ENCODE peak calls at places on chromosomes 5 and 9, in four cellular contexts. W is A549, I is sigmoid colon, S is transverse colon. F is an unnamed sample. For H3K4me1, the result is how much of the 10 kb centered on the place peaks cover.

GRCh38 chr5:149551227-149552037 is at the start of gene CSNK1A1:
- DNase-seq in W (peak), I (peak), S (peak), F (peak)

GRCh38 chr9:2919347-2919746 is 75.5 kb upstream of the PUM3 start:
- DNase-seq in W (no peak), I (no peak), S (no peak), F (no peak)

GRCh38 chr5:160233215-160233614 is 3.9 kb downstream of the FABP6 start:
- DNase-seq in W (no peak), I (no peak), S (no peak), F (no peak)

GRCh38 chr5:107696071-107696470 is 25.3 kb upstream of the EFNA5 start:
- DNase-seq in W (no peak), I (no peak), S (no peak), F (no peak)

GRCh38 chr9:70639853-70640814 is 225.7 kb upstream of the KLF9 start:
- DNase-seq in W (peak), I (no peak), S (no peak), F (no peak)

GRCh38 chr9:127979333-127980055 is 1.3 kb downstream of the EEIG1 start:
- DNase-seq in W (peak), I (peak), S (peak), F (no peak)

GRCh38 chr5:36576721-36577120 is 29.7 kb upstream of the SLC1A3 start:
- DNase-seq in W (no peak), I (no peak), S (no peak), F (no peak)

GRCh38 chr5:146965781-146966659 is 87.5 kb upstream of the PPP2R2B start:
- DNase-seq in W (peak), I (peak), S (peak), F (no peak)

GRCh38 chr5:137667341-137667740 is 68.5 kb downstream of the KLHL3 start:
- DNase-seq in W (no peak), I (no peak), S (no peak), F (no peak)

GRCh38 chr5:98157368-98157767 is 616.1 kb upstream of the RGMB start:
- DNase-seq in W (no peak), I (no peak), S (no peak), F (no peak)

GRCh38 chr9:131382850-131383729 is 10.8 kb upstream of the PRRC2B start:
- DNase-seq in W (peak), I (peak), S (no peak), F (no peak)

GRCh38 chr9:97615439-97616072 is 17.6 kb downstream of the TSTD2 start:
- DNase-seq in W (peak), I (peak), S (peak), F (no peak)

GRCh38 chr5:145965804-145966203 is 29.4 kb downstream of the SH3RF2 start:
- DNase-seq in W (no peak), I (no peak), S (no peak), F (no peak)

GRCh38 chr9:94967481-94967880 is 241.0 kb downstream of the AOPEP start:
- DNase-seq in W (peak), I (no peak), S (no peak), F (no peak)

GRCh38 chr5:113615708-113616107 is 102.2 kb downstream of the YTHDC2 start:
- DNase-seq in W (no peak), I (no peak), S (no peak), F (no peak)

GRCh38 chr5:109865636-109866035 is 175.9 kb downstream of the MAN2A1 start:
- DNase-seq in W (peak), I (no peak), S (no peak), F (no peak)

GRCh38 chr9:42852133-42852532 is 668.7 kb downstream of the SPATA31A6 start:
- DNase-seq in W (peak), I (no peak), S (no peak), F (peak)

GRCh38 chr5:58738336-58738735 is 155.5 kb downstream of the RAB3C start:
- DNase-seq in W (no peak), I (no peak), S (no peak), F (no peak)

GRCh38 chr5:148042920-148043319 is 20.9 kb upstream of the SPINK5 start:
- DNase-seq in W (no peak), I (no peak), S (no peak), F (no peak)

GRCh38 chr9:104087894-104088293 is 6.2 kb upstream of the SMC2 start:
- DNase-seq in W (no peak), I (no peak), S (no peak), F (no peak)
- H3K4me1 ChIP-seq in W (under half), I (under half), S (under half), F (under half)

GRCh38 chr9:20462410-20462809 is 159.9 kb downstream of the MLLT3 start:
- DNase-seq in W (no peak), I (no peak), S (no peak), F (no peak)
- TF ChIP-seq CTCF in W (no peak), I (no peak), S (no peak), F (no peak)

GRCh38 chr5:43315697-43316096 is 2.5 kb upstream of the HMGCS1 start:
- DNase-seq in W (no peak), I (no peak), S (no peak), F (no peak)

GRCh38 chr5:43313854-43314457 is 744 bp upstream of the HMGCS1 start:
- DNase-seq in W (peak), I (no peak), S (no peak), F (no peak)

GRCh38 chr5:43313035-43313853 is at the start of gene HMGCS1:
- DNase-seq in W (peak), I (peak), S (peak), F (peak)

GRCh38 chr5:43315262-43315661 is 2.0 kb upstream of the HMGCS1 start:
- DNase-seq in W (peak), I (no peak), S (no peak), F (no peak)

DNA sequence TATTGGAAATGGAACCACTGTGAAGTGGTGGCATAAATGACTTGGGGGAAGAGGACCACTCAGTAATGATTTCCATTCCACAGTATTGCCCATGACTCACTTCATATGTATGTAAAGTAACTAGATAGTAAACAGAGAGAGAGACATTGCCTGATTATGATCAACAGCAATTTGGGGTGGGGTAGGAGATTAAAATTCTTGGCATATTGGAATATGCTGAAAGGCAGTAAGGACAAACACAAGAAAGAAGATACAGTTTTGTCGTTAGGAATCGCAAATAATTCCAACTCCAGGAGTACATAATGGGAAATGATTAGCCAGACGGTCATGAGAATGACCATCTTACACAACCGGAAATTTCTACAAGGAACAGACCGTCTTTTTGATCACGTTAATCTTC is 1.5 kb upstream of the HMGCS1 start:
- DNase-seq in W (peak), I (no peak), S (no peak), F (no peak)
- H3K4me1 ChIP-seq in W (under half), I (under half), S (under half), F (under half)

GRCh38 chr5:174058433-174059122 is 13.1 kb downstream of the NSG2 start:
- DNase-seq in W (no peak), I (no peak), S (no peak), F (no peak)

GRCh38 chr5:174052636-174053035 is 7.1 kb downstream of the NSG2 start:
- DNase-seq in W (no peak), I (no peak), S (no peak), F (no peak)

GRCh38 chr5:174053891-174054290 is 8.4 kb downstream of the NSG2 start:
- DNase-seq in W (no peak), I (no peak), S (no peak), F (no peak)

GRCh38 chr5:174059247-174059646 is 13.7 kb downstream of the NSG2 start:
- DNase-seq in W (no peak), I (no peak), S (no peak), F (no peak)

DNA sequence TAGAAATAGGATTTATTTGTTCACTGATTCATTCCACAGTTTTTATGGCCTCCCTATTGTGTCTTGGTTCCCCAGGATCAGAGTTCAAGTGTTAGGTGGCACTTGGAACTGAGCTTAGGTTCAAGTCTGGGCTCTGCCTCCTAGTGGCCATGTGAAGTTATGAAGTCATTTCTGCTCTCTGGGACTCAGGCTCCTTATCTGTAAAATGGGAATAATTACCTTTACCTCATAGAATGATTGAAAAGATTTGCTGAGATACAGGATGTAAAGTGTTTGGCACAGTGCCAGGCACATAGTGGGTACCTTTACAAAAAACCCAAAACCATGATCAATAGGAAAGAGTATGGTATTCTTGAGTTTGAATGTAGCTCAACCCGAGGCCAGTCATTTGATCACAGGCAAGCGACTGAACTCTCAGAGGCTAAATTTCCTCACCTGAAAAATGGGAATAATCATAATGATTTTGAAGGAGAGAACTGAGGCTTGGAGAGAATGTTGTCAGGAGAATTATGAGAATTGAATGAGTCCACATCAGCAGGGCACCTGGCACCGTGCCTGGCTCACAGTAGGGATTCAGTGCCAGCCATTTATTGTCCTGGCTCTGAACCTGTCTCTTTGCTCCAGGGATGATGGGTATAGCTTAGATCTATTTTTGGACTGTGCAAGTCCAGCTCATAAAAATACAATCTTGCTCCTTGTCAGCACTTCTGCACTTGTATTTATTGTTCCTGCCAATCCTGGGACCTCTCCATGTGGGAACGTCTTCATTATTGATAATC is 10.7 kb downstream of the NSG2 start:
- DNase-seq in W (no peak), I (no peak), S (no peak), F (no peak)
- TF ChIP-seq CTCF in W (no peak), I (no peak), S (no peak), F (no peak)